ENCODE peak calls at places on chromosomes 3 and 15, in four cellular contexts. R, K, B and O are unnamed samples. For H3K36me3, the result is how much of the 10 kb centered on the place peaks cover.

GRCh38 chr15:75661779-75662140 is 14.0 kb downstream of the SNX33 start:
- DNase-seq in R (no peak), K (no peak), B (no peak), O (no peak)

GRCh38 chr3:150414273-150414672 is 6.2 kb downstream of the TSC22D2 start:
- DNase-seq in R (no peak), K (peak), B (peak), O (no peak)

GRCh38 chr15:57335326-57336118 is 40.8 kb upstream of the CGNL1 start:
- DNase-seq in R (no peak), K (peak), B (no peak), O (no peak)

GRCh38 chr15:47475336-47475735 is 242.0 kb upstream of the SEMA6D start:
- DNase-seq in R (no peak), K (peak), B (no peak), O (no peak)

GRCh38 chr3:127438371-127438770 is 150.5 kb upstream of the PRR20G start:
- DNase-seq in R (no peak), K (no peak), B (no peak), O (no peak)

GRCh38 chr15:90519688-90520087 is 10.0 kb upstream of the CRTC3 start:
- DNase-seq in R (no peak), K (peak), B (peak), O (no peak)

GRCh38 chr3:187112934-187113793 is 26.1 kb downstream of the RPL39L start:
- DNase-seq in R (no peak), K (peak), B (peak), O (no peak)

GRCh38 chr3:186617038-186617934 is 4.4 kb downstream of the AHSG start:
- DNase-seq in R (peak), K (peak), B (peak), O (peak)

GRCh38 chr15:92421980-92422379 is 28.3 kb downstream of the ST8SIA2 start:
- DNase-seq in R (no peak), K (peak), B (peak), O (no peak)

GRCh38 chr15:80915462-80915861 is 74.2 kb downstream of the MESD start:
- DNase-seq in R (no peak), K (no peak), B (no peak), O (peak)

GRCh38 chr3:64422192-64422591 is 196.9 kb upstream of the PRICKLE2 start:
- DNase-seq in R (no peak), K (no peak), B (peak), O (no peak)

GRCh38 chr15:90060797-90061196 is 41.5 kb downstream of the IDH2 start:
- DNase-seq in R (no peak), K (no peak), B (no peak), O (no peak)

GRCh38 chr3:133874761-133875438 is 20.8 kb downstream of the RAB6B start:
- DNase-seq in R (no peak), K (peak), B (no peak), O (no peak)

GRCh38 chr3:102537122-102537521 is 102.3 kb downstream of the ZPLD1 start:
- DNase-seq in R (no peak), K (no peak), B (no peak), O (no peak)

GRCh38 chr3:196149375-196149774 is 61.8 kb downstream of the ZDHHC19 start:
- DNase-seq in R (no peak), K (no peak), B (peak), O (no peak)

GRCh38 chr15:85690546-85691226 is 104.0 kb downstream of the KLHL25 start:
- DNase-seq in R (no peak), K (peak), B (no peak), O (no peak)

GRCh38 chr3:104952587-104952986 is 414.1 kb upstream of the ALCAM start:
- DNase-seq in R (no peak), K (peak), B (peak), O (no peak)

GRCh38 chr15:44711089-44711355 is at the start of gene PATL2:
- DNase-seq in R (no peak), K (no peak), B (no peak), O (no peak)

GRCh38 chr15:56454841-56455240 is 10.1 kb downstream of the MNS1 start:
- DNase-seq in R (no peak), K (peak), B (no peak), O (no peak)

GRCh38 chr3:72123908-72124441 is 339.0 kb upstream of the PROK2 start:
- DNase-seq in R (no peak), K (peak), B (peak), O (no peak)

GRCh38 chr3:4310971-4311370 is 7.8 kb downstream of the SETMAR start:
- DNase-seq in R (no peak), K (no peak), B (no peak), O (no peak)

GRCh38 chr3:136626448-136626847 is 125.7 kb downstream of the STAG1 start:
- DNase-seq in R (no peak), K (no peak), B (no peak), O (no peak)

GRCh38 chr3:184590795-184591194 is 29.2 kb downstream of the EPHB3 start:
- DNase-seq in R (peak), K (no peak), B (no peak), O (no peak)

GRCh38 chr3:61978460-61979419 is 394.6 kb downstream of the FEZF2 start:
- DNase-seq in R (no peak), K (peak), B (no peak), O (no peak)

GRCh38 chr3:49244589-49245205 is 32.3 kb downstream of the C3orf62 start:
- DNase-seq in R (no peak), K (no peak), B (peak), O (no peak)

GRCh38 chr3:125035217-125035616 is 20.6 kb downstream of the HEG1 start:
- DNase-seq in R (no peak), K (no peak), B (no peak), O (no peak)

GRCh38 chr15:31502541-31503229 is 176.1 kb downstream of the KLF13 start:
- DNase-seq in R (no peak), K (no peak), B (no peak), O (no peak)

GRCh38 chr3:185629554-185630181 is 43.6 kb downstream of the SENP2 start:
- DNase-seq in R (no peak), K (no peak), B (peak), O (no peak)

GRCh38 chr3:135994708-135995335 is 29.3 kb downstream of the PPP2R3A start:
- DNase-seq in R (no peak), K (no peak), B (no peak), O (no peak)

GRCh38 chr15:78162038-78162437 is 12.9 kb downstream of the IDH3A start:
- DNase-seq in R (no peak), K (no peak), B (no peak), O (no peak)
- H3K36me3 ChIP-seq in R (under half), K (under half), B (under half), O (under half)

GRCh38 chr15:69990566-69991391 is 106.9 kb downstream of the TLE3 start:
- DNase-seq in R (no peak), K (no peak), B (no peak), O (no peak)
- H3K9ac ChIP-seq in R (no peak), K (no peak), B (no peak), O (no peak)

GRCh38 chr3:46987485-46988401 is 8.3 kb downstream of the NBEAL2 start:
- DNase-seq in R (peak), K (peak), B (no peak), O (peak)
- H3K4me3 ChIP-seq in R (no peak), K (no peak), B (no peak), O (no peak)

GRCh38 chr3:139380575-139380974 is 8.9 kb downstream of the COPB2 start:
- DNase-seq in R (no peak), K (no peak), B (no peak), O (no peak)
- H3K36me3 ChIP-seq in R (under half), K (under half), B (under half), O (half or more)

GRCh38 chr15:63372018-63372705 is 9.5 kb downstream of the CA12 start:
- DNase-seq in R (no peak), K (peak), B (peak), O (no peak)
- H3K9ac ChIP-seq in R (no peak), K (no peak), B (peak), O (no peak)

DNA sequence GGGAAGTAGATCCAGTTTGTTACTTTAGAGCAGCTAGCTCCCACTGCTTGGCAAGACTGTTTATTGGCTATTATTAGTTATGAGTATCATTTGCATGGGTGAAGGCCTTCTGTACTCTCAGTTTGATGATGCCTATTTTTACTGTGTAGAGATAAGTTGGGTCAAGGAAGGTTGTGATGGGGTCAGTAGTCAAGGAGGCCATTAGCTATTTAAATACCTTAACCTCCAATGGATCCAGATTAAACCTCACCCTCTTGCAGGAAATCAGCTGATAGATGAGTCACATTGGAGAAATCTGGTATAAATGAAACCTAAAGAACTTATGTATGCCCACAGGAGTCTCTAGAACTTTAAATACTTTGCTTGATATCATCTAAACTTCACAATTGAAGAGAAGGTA is 45.0 kb downstream of the THBS1 start:
- DNase-seq in R (no peak), K (peak), B (peak), O (no peak)
- H3K4me3 ChIP-seq in R (no peak), K (no peak), B (no peak), O (no peak)